ENCODE peak calls at places on chromosomes 7 and 10, in five cellular contexts. X is CD8-positive, alpha-beta T cell; A is heart right ventricle; L is HL-60; B is fibroblast of the aortic adventitia. C is an unnamed sample.

GRCh38 chr10:87886635-87887034 is 23.2 kb downstream of the PTEN start:
- DNase-seq in A (no peak), L (no peak), B (no peak), X (no peak), C (no peak)

GRCh38 chr10:102632394-102633062 is 11.8 kb upstream of the TRIM8 start:
- DNase-seq in A (no peak), B (peak), L (peak), X (no peak), C (no peak)

GRCh38 chr10:94288361-94289116 is 74.2 kb downstream of the NOC3L start:
- DNase-seq in B (no peak), A (no peak), X (no peak), L (no peak), C (no peak)

GRCh38 chr7:47080816-47081215 is 501.1 kb downstream of the TNS3 start:
- DNase-seq in L (no peak), B (no peak), X (no peak), A (no peak), C (no peak)

GRCh38 chr10:77661100-77661499 is 23.5 kb upstream of the KCNMA1 start:
- DNase-seq in B (no peak), X (no peak), L (no peak), A (no peak), C (no peak)

GRCh38 chr7:50812847-50813475 is 30.3 kb upstream of the GRB10 start:
- DNase-seq in B (peak), A (peak), X (no peak), L (no peak), C (no peak)

GRCh38 chr7:79258826-79259225 is 194.6 kb downstream of the MAGI2 start:
- DNase-seq in L (no peak), B (no peak), X (no peak), A (no peak), C (no peak)

GRCh38 chr10:132403511-132404168 is 6.6 kb downstream of the PWWP2B start:
- DNase-seq in L (no peak), B (no peak), A (no peak), X (no peak), C (no peak)

GRCh38 chr7:141074162-141074989 is 512 bp downstream of the TMEM178B start:
- DNase-seq in B (peak), A (no peak), X (no peak), L (no peak), C (peak)

GRCh38 chr7:81491573-81491972 is 278.3 kb downstream of the HGF start:
- DNase-seq in L (no peak), A (no peak), X (no peak), B (no peak), C (no peak)

GRCh38 chr10:63466168-63466935 is 575 bp upstream of the JMJD1C start:
- DNase-seq in B (peak), A (peak), L (peak), X (peak), C (peak)

GRCh38 chr10:95266674-95267095 is 24.1 kb downstream of the PDLIM1 start:
- DNase-seq in L (no peak), X (no peak), B (peak), A (no peak), C (no peak)

GRCh38 chr10:62231371-62231770 is 37.3 kb downstream of the RTKN2 start:
- DNase-seq in A (no peak), B (peak), X (no peak), L (no peak), C (no peak)

GRCh38 chr7:148962823-148963582 is 65.3 kb downstream of the PDIA4 start:
- DNase-seq in B (peak), X (peak), A (peak), L (peak), C (peak)

GRCh38 chr7:34091330-34091917 is 186.1 kb downstream of the BMPER start:
- DNase-seq in A (no peak), X (no peak), B (peak), L (peak), C (no peak)

GRCh38 chr10:37344413-37344812 is 219.0 kb downstream of the ANKRD30A start:
- DNase-seq in L (no peak), A (no peak), X (no peak), B (no peak), C (no peak)

GRCh38 chr7:124267154-124267553 is 234.3 kb upstream of the TMEM229A start:
- DNase-seq in B (no peak), X (no peak), L (no peak), A (no peak), C (no peak)

GRCh38 chr7:13800694-13801448 is 188.6 kb downstream of the ETV1 start:
- DNase-seq in L (no peak), X (no peak), B (peak), A (no peak), C (no peak)

GRCh38 chr7:76265299-76265698 is 37.2 kb upstream of the HSPB1 start:
- DNase-seq in B (no peak), L (no peak), X (no peak), A (no peak), C (no peak)

GRCh38 chr7:76268376-76268775 is 34.1 kb upstream of the HSPB1 start:
- DNase-seq in B (no peak), L (no peak), X (no peak), A (no peak), C (no peak)

GRCh38 chr7:76267107-76267834 is 35.2 kb upstream of the HSPB1 start:
- DNase-seq in B (no peak), A (no peak), L (no peak), X (no peak), C (no peak)

GRCh38 chr7:76269895-76270294 is 32.6 kb upstream of the HSPB1 start:
- DNase-seq in X (no peak), L (no peak), A (no peak), B (peak), C (no peak)

DNA sequence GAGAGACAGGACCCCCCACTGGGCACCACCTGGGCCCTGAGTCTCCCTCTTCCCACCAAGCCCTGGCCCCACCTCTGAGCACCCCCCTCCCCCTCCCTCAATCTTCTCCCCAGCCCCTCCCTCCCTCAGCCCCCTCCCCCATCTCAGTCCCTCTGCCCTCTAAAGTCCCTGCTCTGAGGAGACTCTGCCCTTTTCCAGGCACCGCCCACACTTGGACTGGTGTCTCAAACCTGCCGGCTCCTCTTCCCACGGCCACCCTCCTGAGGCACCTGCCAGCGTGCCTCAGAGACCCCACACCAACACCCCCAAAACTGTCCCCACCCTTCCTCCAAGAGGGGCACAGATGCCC is 34.7 kb upstream of the HSPB1 start:
- DNase-seq in A (no peak), X (no peak), L (no peak), B (no peak), C (no peak)
- H3K4me3 ChIP-seq in A (no peak), X (no peak), L (no peak), B (no peak), C (no peak)

DNA sequence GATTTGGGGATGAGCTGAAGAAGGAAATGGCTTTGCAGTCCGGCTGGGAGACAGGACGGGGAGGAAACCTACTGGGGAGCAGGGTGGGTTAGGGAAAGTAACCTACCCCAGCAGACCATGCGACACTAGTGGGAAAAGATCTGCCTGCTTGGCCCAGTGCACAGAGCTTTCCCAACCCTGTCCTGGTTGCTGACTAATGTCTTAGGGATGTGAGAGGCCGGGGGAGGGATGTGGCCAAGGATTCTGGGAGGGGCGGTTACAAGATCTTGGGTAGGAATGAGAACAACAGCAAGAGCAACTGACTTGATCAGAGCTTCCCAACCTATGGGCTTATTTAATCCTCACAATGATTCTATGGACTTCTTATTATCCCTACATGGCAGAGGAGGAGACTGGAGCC is 24.0 kb upstream of the EIF5AL1 start:
- DNase-seq in L (no peak), X (no peak), A (peak), B (peak), C (no peak)
- H3K4me3 ChIP-seq in L (no peak), X (no peak), A (no peak), B (no peak), C (no peak)

GRCh38 chr10:44383749-44384600 is 922 bp downstream of the CXCL12 start:
- DNase-seq in X (no peak), A (peak), L (no peak), B (peak), C (no peak)
- H3K4me3 ChIP-seq in X (no peak), A (peak), L (no peak), B (peak), C (peak)

GRCh38 chr10:99927719-99928280 is 81.9 kb downstream of the DNMBP start:
- DNase-seq in A (no peak), X (no peak), B (no peak), L (peak), C (no peak)
- H3K4me3 ChIP-seq in A (no peak), X (no peak), B (no peak), L (no peak), C (peak)

GRCh38 chr7:155811560-155811894 is 736 bp downstream of the SHH start:
- DNase-seq in A (no peak), X (no peak), B (no peak), L (no peak), C (no peak)
- H3K4me3 ChIP-seq in A (no peak), X (no peak), B (no peak), L (no peak), C (peak)

GRCh38 chr7:92293887-92294616 is 48.3 kb downstream of the ANKIB1 start:
- DNase-seq in B (peak), A (no peak), L (no peak), X (no peak), C (no peak)
- H3K4me3 ChIP-seq in B (peak), A (peak), L (no peak), X (no peak), C (no peak)

GRCh38 chr10:13271552-13272163 is 28.2 kb downstream of the PHYH start:
- DNase-seq in X (peak), A (peak), L (no peak), B (no peak), C (no peak)

GRCh38 chr10:13268310-13268709 is 31.6 kb downstream of the PHYH start:
- DNase-seq in B (no peak), L (no peak), A (no peak), X (no peak), C (no peak)

GRCh38 chr10:13268841-13269240 is 31.0 kb downstream of the PHYH start:
- DNase-seq in X (no peak), L (no peak), A (no peak), B (peak), C (no peak)

GRCh38 chr10:13272164-13272571 is 27.7 kb downstream of the PHYH start:
- DNase-seq in A (peak), L (no peak), X (no peak), B (peak), C (peak)

DNA sequence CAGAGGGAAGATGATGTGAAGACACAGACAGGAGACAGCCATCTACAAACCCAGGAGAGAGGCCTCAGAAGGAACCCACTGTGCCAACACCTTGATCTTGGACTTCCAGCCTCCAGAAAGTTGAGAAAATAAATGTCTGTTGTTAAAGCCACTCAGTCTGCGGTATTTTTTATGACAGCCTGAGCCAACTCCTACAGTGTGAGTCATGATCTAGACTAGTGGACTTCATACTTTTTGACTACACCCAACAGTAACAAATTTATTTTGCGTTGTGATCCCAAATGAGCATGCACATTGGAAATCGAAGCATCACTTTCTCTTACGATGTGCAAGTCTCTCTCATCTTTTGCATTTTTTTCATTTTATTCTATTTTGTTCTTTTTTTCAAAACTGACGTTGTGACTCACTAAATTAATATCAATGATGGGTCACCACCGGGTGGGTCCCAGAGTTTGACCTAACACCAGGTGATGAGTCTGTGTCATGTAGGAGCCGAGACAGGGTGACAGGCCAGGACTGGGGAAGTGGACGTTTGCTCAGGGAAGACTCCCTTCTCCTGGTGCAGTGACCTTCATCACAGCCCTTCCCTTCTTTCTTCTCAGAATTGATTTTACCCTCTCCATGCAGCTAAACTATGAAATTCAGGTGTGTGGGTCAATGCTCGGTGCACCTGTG is 28.9 kb downstream of the PHYH start:
- DNase-seq in A (no peak), X (no peak), L (no peak), B (peak), C (no peak)
- H3K4me3 ChIP-seq in A (no peak), X (no peak), L (no peak), B (no peak), C (no peak)

GRCh38 chr7:27191081-27191715 is 6.2 kb upstream of the HOXA11 start:
- DNase-seq in B (no peak), A (no peak), X (no peak), L (no peak), C (peak)

GRCh38 chr7:27188666-27189559 is 3.9 kb upstream of the HOXA11 start:
- DNase-seq in B (peak), L (peak), X (peak), A (no peak), C (peak)

GRCh38 chr7:27190284-27190748 is 5.3 kb upstream of the HOXA11 start:
- DNase-seq in L (no peak), X (no peak), B (no peak), A (no peak), C (peak)

GRCh38 chr7:27187702-27188665 is 3.0 kb upstream of the HOXA11 start:
- DNase-seq in L (no peak), A (no peak), B (no peak), X (no peak), C (no peak)

DNA sequence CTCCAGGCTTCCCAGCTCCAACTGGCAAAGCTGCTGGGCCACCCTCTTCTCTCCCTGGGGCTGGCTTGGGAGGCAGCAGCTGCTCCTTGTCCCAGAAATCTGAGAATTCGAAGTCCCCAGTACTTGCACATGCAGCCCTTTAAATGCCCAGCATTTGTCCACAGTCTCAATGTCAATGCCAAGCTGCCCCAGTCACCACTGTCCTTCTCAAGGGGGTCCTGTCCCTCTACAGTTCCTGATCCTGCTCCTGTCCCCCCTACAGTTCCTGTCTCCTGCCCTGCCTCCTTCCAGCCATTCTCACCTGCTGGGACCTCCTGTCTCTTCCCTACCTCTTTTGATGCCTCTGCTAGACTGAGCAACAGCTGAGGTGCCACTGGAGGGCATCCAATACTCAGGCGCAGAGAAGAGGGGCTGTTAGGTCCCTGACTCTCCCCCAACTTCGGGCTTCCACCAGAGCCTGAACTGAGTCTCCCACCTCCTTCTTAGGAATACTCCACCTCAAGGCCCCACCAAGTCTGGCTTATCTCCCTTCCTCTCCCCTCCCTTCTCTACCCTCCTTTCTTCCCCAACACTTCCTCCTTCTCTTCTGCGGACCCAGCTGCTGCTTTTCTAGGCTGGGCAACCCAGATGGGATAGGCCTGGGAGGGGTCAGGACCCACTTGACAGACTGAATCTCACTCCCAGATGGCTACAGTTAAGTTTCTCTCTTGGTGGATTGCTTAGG is 4.7 kb upstream of the HOXA11 start:
- DNase-seq in B (no peak), L (no peak), A (no peak), X (no peak), C (peak)
- H3K4me3 ChIP-seq in B (no peak), L (no peak), A (no peak), X (no peak), C (peak)

DNA sequence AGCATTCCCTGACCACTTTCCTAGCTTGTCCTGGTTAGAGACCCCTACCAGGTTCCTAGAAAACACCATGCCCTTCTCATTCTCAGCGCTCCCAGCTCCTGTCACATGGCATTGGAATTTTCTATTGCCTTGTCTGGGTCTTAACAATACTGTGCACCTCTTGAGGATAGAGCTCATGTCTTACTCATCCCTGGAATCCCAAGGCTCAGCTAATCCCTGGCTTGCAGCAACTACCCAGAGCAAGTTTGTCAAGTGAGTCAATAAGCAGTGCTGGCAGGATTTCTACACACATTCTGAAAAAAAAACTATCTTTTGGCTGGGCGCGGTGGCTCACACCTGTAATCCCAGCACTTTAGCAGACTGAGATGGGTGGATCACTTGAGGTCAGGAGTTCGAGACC is 11.7 kb upstream of the PRDX3 start:
- DNase-seq in L (no peak), X (no peak), B (peak), A (no peak), C (no peak)
- H3K4me3 ChIP-seq in L (no peak), X (no peak), B (no peak), A (no peak), C (no peak)

C was measured in prostate gland.